ENCODE peak calls at places on chromosomes 12 and 14, in ten cellular contexts. R, Z, H, E, J, V, Y, I, G and P are unnamed samples.
A peak's percentile ranks its signal among the peaks of the same experiment; 100 is the strongest.

GRCh38 chr14:27006520-27006919 is 408.7 kb upstream of the NOVA1 start:
- DNase-seq in I (no peak), G (no peak), E (no peak), Z (no peak), R (no peak), H (no peak), J (no peak), V (no peak), Y (no peak), P (no peak)

GRCh38 chr12:21566223-21566906 is 38.3 kb downstream of the GYS2 start:
- DNase-seq in G (no peak), H (no peak), I (no peak), Z (no peak), V (no peak), R (no peak), Y (no peak), J (no peak), E (no peak), P (no peak)

GRCh38 chr12:130169924-130170323 is 7.7 kb downstream of the FZD10 start:
- DNase-seq in R (no peak), Y (no peak), G (no peak), J (no peak), I (no peak), V (no peak), E (no peak), Z (no peak), H (no peak), P (no peak)

GRCh38 chr12:25623816-25624215 is 70.7 kb upstream of the LMNTD1 start:
- DNase-seq in Y (no peak), R (no peak), V (no peak), I (no peak), J (no peak), E (no peak), H (no peak), Z (no peak), G (no peak), P (no peak)

GRCh38 chr12:63362801-63363200 is 211.8 kb upstream of the AVPR1A start:
- DNase-seq in G (no peak), Z (no peak), E (no peak), Y (no peak), I (peak; percentile 16), V (no peak), R (peak; percentile 36), J (no peak), H (no peak), P (no peak)

GRCh38 chr14:23076785-23077408 is 18.0 kb downstream of the ACIN1 start:
- DNase-seq in Z (peak; percentile 31), G (no peak), R (no peak), J (no peak), V (no peak), H (peak; percentile 41), Y (peak; percentile 31), E (no peak), I (no peak), P (no peak)

GRCh38 chr14:65333926-65334687 is 78.4 kb upstream of the FUT8 start:
- DNase-seq in V (no peak), R (no peak), E (no peak), G (peak; percentile 48), Z (no peak), H (no peak), I (no peak), Y (no peak), J (peak; percentile 82), P (no peak)

GRCh38 chr14:61525293-61526011 is 169.9 kb upstream of the HIF1A start:
- DNase-seq in J (no peak), R (no peak), V (peak; percentile 88), G (peak; percentile 70), E (no peak), H (no peak), Z (peak; percentile 86), I (peak; percentile 99), Y (peak; percentile 28), P (peak; percentile 52)

GRCh38 chr14:68137704-68138619 is 318.4 kb downstream of the RAD51B start:
- DNase-seq in J (peak; percentile 83), V (no peak), R (no peak), Z (peak; percentile 11), I (peak; percentile 93), H (no peak), G (no peak), Y (no peak), E (peak; percentile 59), P (no peak)

GRCh38 chr12:67137256-67137655 is 131.9 kb upstream of the CAND1 start:
- DNase-seq in H (no peak), Z (no peak), E (no peak), J (no peak), V (no peak), Y (no peak), I (no peak), R (no peak), G (no peak), P (no peak)

GRCh38 chr14:98321838-98322237 is 950.2 kb downstream of the BCL11B start:
- DNase-seq in I (no peak), E (no peak), G (no peak), V (no peak), R (no peak), Y (no peak), H (no peak), J (no peak), Z (no peak), P (no peak)

GRCh38 chr14:99517046-99517642 is 35.9 kb downstream of the CCNK start:
- DNase-seq in E (no peak), G (no peak), R (no peak), H (no peak), Z (no peak), V (no peak), Y (no peak), J (no peak), I (no peak), P (no peak)

GRCh38 chr12:39393890-39394289 is 49.0 kb downstream of the KIF21A start:
- DNase-seq in J (no peak), I (no peak), R (no peak), E (no peak), V (no peak), Y (no peak), Z (no peak), G (no peak), H (no peak), P (no peak)

GRCh38 chr12:87119713-87120112 is 863.5 kb upstream of the MGAT4C start:
- DNase-seq in H (no peak), E (no peak), R (no peak), J (no peak), I (no peak), Z (no peak), G (no peak), V (no peak), Y (no peak), P (no peak)

GRCh38 chr14:96304956-96305355 is 48.9 kb downstream of the BDKRB1 start:
- DNase-seq in Z (peak; percentile 2), J (no peak), I (peak; percentile 15), R (no peak), V (no peak), Y (no peak), G (no peak), E (no peak), H (no peak), P (no peak)

GRCh38 chr14:33922125-33922524 is 28.7 kb downstream of the EGLN3 start:
- DNase-seq in J (no peak), Z (no peak), G (no peak), V (no peak), Y (no peak), E (no peak), R (no peak), H (no peak), I (peak; percentile 26), P (no peak)

GRCh38 chr14:71720978-71721624 is 211.1 kb upstream of the RGS6 start:
- DNase-seq in H (no peak), E (peak; percentile 12), J (peak; percentile 72), G (no peak), I (peak; percentile 72), R (peak; percentile 32), Z (peak; percentile 38), V (peak; percentile 28), Y (no peak), P (no peak)

GRCh38 chr12:26833692-26834168 is 736 bp upstream of the ITPR2 start:
- DNase-seq in G (peak; percentile 75), Z (peak; percentile 56), J (no peak), Y (peak; percentile 23), E (no peak), I (no peak), V (peak; percentile 48), R (peak; percentile 56), H (peak; percentile 21), P (peak; percentile 16)

GRCh38 chr14:48937796-48938195 is 648.4 kb downstream of the RPS29 start:
- DNase-seq in E (peak; percentile 3), Z (no peak), I (peak; percentile 26), Y (no peak), J (peak; percentile 3), H (no peak), R (no peak), G (no peak), V (no peak), P (no peak)

GRCh38 chr12:108696111-108696995 is 35.0 kb downstream of the CORO1C start:
- DNase-seq in V (peak; percentile 38), Z (peak; percentile 55), R (no peak), I (peak; percentile 100), G (no peak), Y (no peak), H (no peak), E (peak; percentile 39), J (peak; percentile 80), P (no peak)

GRCh38 chr14:21498540-21499526 is 12.3 kb downstream of the METTL3 start:
- DNase-seq in R (peak; percentile 64), Z (peak; percentile 9), J (peak; percentile 61), H (peak; percentile 36), G (no peak), E (peak; percentile 62), I (peak; percentile 26), Y (peak; percentile 53), V (no peak), P (no peak)

GRCh38 chr14:57501039-57501557 is 7.4 kb upstream of the CCDC198 start:
- DNase-seq in Y (no peak), V (no peak), I (no peak), R (peak; percentile 40), E (no peak), H (no peak), Z (no peak), G (no peak), J (no peak), P (no peak)

GRCh38 chr14:21505009-21505553 is 6.1 kb downstream of the METTL3 start:
- DNase-seq in G (no peak), Y (no peak), V (no peak), Z (peak; percentile 35), H (no peak), E (no peak), I (no peak), J (no peak), R (no peak), P (no peak)

GRCh38 chr14:30706704-30707103 is 84.6 kb downstream of the SCFD1 start:
- DNase-seq in Z (no peak), E (no peak), I (no peak), H (no peak), Y (no peak), V (no peak), R (no peak), J (no peak), G (no peak), P (no peak)

GRCh38 chr12:810635-811415 is 58.4 kb downstream of the WNK1 start:
- DNase-seq in E (no peak), Y (no peak), I (no peak), G (no peak), V (peak; percentile 64), H (no peak), J (no peak), Z (peak; percentile 74), R (no peak), P (peak; percentile 19)

GRCh38 chr12:65968889-65969509 is 144.7 kb downstream of the HMGA2 start:
- DNase-seq in Y (no peak), V (no peak), R (no peak), Z (no peak), E (no peak), I (no peak), G (no peak), J (no peak), H (no peak), P (no peak)